ENCODE peak calls at places on chromosomes 1 and 21, in eight cellular contexts. Z is pancreas, O is epithelial cell of esophagus, C is upper lobe of right lung, V is GM23248, I is left ventricle myocardium inferior, L is NT2/D1, H is mesendoderm. N is an unnamed sample.

GRCh38 chr1:247409869-247410544 is 6.0 kb upstream of the NLRP3 start:
- DNase-seq in Z (no peak), O (no peak), C (no peak), V (no peak), I (no peak), L (no peak), H (no peak), N (no peak)

GRCh38 chr1:24870551-24871195 is 59.4 kb downstream of the RUNX3 start:
- DNase-seq in Z (no peak), O (no peak), C (no peak), V (no peak), I (no peak), L (no peak), H (no peak), N (no peak)

GRCh38 chr1:194865367-194865766 is 1679.0 kb upstream of the B3GALT2 start:
- DNase-seq in Z (no peak), O (no peak), C (no peak), V (no peak), I (no peak), L (no peak), H (no peak), N (no peak)

GRCh38 chr1:79478728-79479373 is 472.3 kb upstream of the ADGRL4 start:
- DNase-seq in Z (no peak), O (no peak), C (no peak), V (no peak), I (no peak), L (no peak), H (no peak), N (no peak)

GRCh38 chr1:209190591-209191241 is 392.8 kb upstream of the CAMK1G start:
- DNase-seq in Z (peak), O (peak), C (no peak), V (peak), I (no peak), L (peak), H (peak), N (peak)

GRCh38 chr1:168683871-168684270 is 45.1 kb downstream of the DPT start:
- DNase-seq in Z (no peak), O (no peak), C (no peak), V (no peak), I (no peak), L (no peak), H (no peak), N (no peak)

GRCh38 chr1:228219962-228220780 is 12.3 kb downstream of the OBSCN start:
- DNase-seq in Z (no peak), O (no peak), C (no peak), V (no peak), I (no peak), L (no peak), H (no peak), N (no peak)

GRCh38 chr1:226737819-226738420 is 1.2 kb downstream of the ITPKB start:
- DNase-seq in Z (peak), O (peak), C (peak), V (peak), I (peak), L (no peak), H (peak), N (peak)

GRCh38 chr1:159832309-159832708 is 5.6 kb downstream of the SLAMF8 start:
- DNase-seq in Z (no peak), O (no peak), C (no peak), V (no peak), I (no peak), L (no peak), H (no peak), N (no peak)

GRCh38 chr1:244460195-244460594 is 878 bp upstream of the CATSPERE start:
- DNase-seq in Z (no peak), O (peak), C (no peak), V (peak), I (no peak), L (no peak), H (peak), N (no peak)

GRCh38 chr21:22154579-22155274 is 1156.5 kb downstream of the NCAM2 start:
- DNase-seq in Z (no peak), O (no peak), C (no peak), V (no peak), I (no peak), L (no peak), H (peak), N (no peak)

GRCh38 chr1:225681231-225681630 is 28.3 kb upstream of the ENAH start:
- DNase-seq in Z (no peak), O (no peak), C (no peak), V (no peak), I (no peak), L (no peak), H (no peak), N (no peak)

GRCh38 chr1:1236176-1236763 is 4.2 kb downstream of the B3GALT6 start:
- DNase-seq in Z (no peak), O (no peak), C (no peak), V (no peak), I (no peak), L (no peak), H (no peak), N (no peak)

GRCh38 chr1:202852163-202852904 is 36.6 kb downstream of the RABIF start:
- DNase-seq in Z (no peak), O (peak), C (no peak), V (peak), I (no peak), L (peak), H (peak), N (peak)

GRCh38 chr1:196143602-196144342 is 464.5 kb downstream of the KCNT2 start:
- DNase-seq in Z (no peak), O (no peak), C (no peak), V (peak), I (no peak), L (peak), H (peak), N (no peak)

GRCh38 chr1:25971044-25971881 is 26.6 kb downstream of the PAFAH2 start:
- DNase-seq in Z (no peak), O (no peak), C (no peak), V (no peak), I (no peak), L (peak), H (no peak), N (no peak)

GRCh38 chr1:25977816-25978215 is 20.0 kb downstream of the PAFAH2 start:
- DNase-seq in Z (no peak), O (no peak), C (no peak), V (no peak), I (no peak), L (no peak), H (no peak), N (no peak)

GRCh38 chr1:25967308-25967707 is 30.6 kb downstream of the PAFAH2 start:
- DNase-seq in Z (no peak), O (no peak), C (no peak), V (no peak), I (no peak), L (no peak), H (no peak), N (no peak)

GRCh38 chr1:25973610-25974355 is 24.1 kb downstream of the PAFAH2 start:
- DNase-seq in Z (no peak), O (no peak), C (no peak), V (no peak), I (no peak), L (no peak), H (no peak), N (no peak)

GRCh38 chr1:25971882-25972180 is 26.0 kb downstream of the PAFAH2 start:
- DNase-seq in Z (no peak), O (no peak), C (no peak), V (no peak), I (no peak), L (no peak), H (no peak), N (no peak)
- H3K4me3 ChIP-seq in Z (no peak), O (no peak), C (no peak), V (no peak), I (no peak), L (no peak), H (no peak), N (no peak)

GRCh38 chr1:50700226-50701020 is 259.6 kb downstream of the FAF1 start:
- DNase-seq in Z (no peak), O (no peak), C (no peak), V (no peak), I (no peak), L (peak), H (peak), N (no peak)
- H3K4me3 ChIP-seq in Z (no peak), O (no peak), C (no peak), V (no peak), I (no peak), L (no peak), H (no peak), N (no peak)

GRCh38 chr1:16155537-16156410 is at the start of gene EPHA2:
- DNase-seq in Z (peak), O (peak), C (peak), V (peak), I (peak), L (peak), H (peak), N (peak)
- H3K4me3 ChIP-seq in Z (peak), O (peak), C (peak), V (peak), I (peak), L (peak), H (peak), N (peak)

GRCh38 chr1:93554883-93555872 is 107.3 kb downstream of the FNBP1L start:
- DNase-seq in Z (no peak), O (no peak), C (no peak), V (no peak), I (no peak), L (no peak), H (no peak), N (no peak)
- H3K4me3 ChIP-seq in Z (no peak), O (no peak), C (no peak), V (no peak), I (peak), L (no peak), H (no peak), N (no peak)

GRCh38 chr1:113390871-113391642 is 742 bp downstream of the MAGI3 start:
- DNase-seq in Z (peak), O (peak), C (peak), V (peak), I (peak), L (no peak), H (peak), N (no peak)

GRCh38 chr1:113394043-113394862 is 3.9 kb downstream of the MAGI3 start:
- DNase-seq in Z (no peak), O (no peak), C (no peak), V (no peak), I (no peak), L (no peak), H (no peak), N (no peak)

GRCh38 chr1:113394863-113395259 is 4.5 kb downstream of the MAGI3 start:
- DNase-seq in Z (no peak), O (no peak), C (no peak), V (no peak), I (no peak), L (no peak), H (no peak), N (no peak)

GRCh38 chr1:113391643-113392271 is 1.4 kb downstream of the MAGI3 start:
- DNase-seq in Z (peak), O (peak), C (no peak), V (peak), I (no peak), L (no peak), H (no peak), N (no peak)

GRCh38 chr1:113392541-113392940 is 2.2 kb downstream of the MAGI3 start:
- DNase-seq in Z (no peak), O (no peak), C (no peak), V (no peak), I (no peak), L (no peak), H (no peak), N (no peak)
- H3K4me3 ChIP-seq in Z (peak), O (peak), C (peak), V (peak), I (peak), L (no peak), H (no peak), N (peak)

GRCh38 chr1:212595787-212596714 is 12.5 kb upstream of the ATF3 start:
- DNase-seq in Z (no peak), O (peak), C (no peak), V (peak), I (no peak), L (no peak), H (peak), N (peak)
- H3K4me3 ChIP-seq in Z (no peak), O (peak), C (no peak), V (peak), I (no peak), L (no peak), H (no peak), N (no peak)

GRCh38 chr1:20507248-20507563 is 745 bp downstream of the MUL1 start:
- DNase-seq in Z (no peak), O (no peak), C (no peak), V (no peak), I (no peak), L (no peak), H (no peak), N (no peak)
- H3K4me3 ChIP-seq in Z (peak), O (peak), C (peak), V (peak), I (peak), L (peak), H (peak), N (peak)